ENCODE peak calls at places on chromosomes 7 and 10, in seven cellular contexts. N, Y, E, Z, R, C and I are unnamed samples.

GRCh38 chr7:47622946-47623640 is 41.2 kb upstream of the TNS3 start:
- DNase-seq in R (peak; percentile 94), Z (no peak), C (peak; percentile 91), N (no peak), E (peak; percentile 77), Y (no peak), I (no peak)

GRCh38 chr10:63866075-63866746 is 345.0 kb downstream of the REEP3 start:
- DNase-seq in N (no peak), E (peak; percentile 48), C (no peak), Z (peak; percentile 21), Y (no peak), R (peak; percentile 22), I (peak; percentile 71)

GRCh38 chr7:24817339-24817738 is 60.1 kb upstream of the GSDME start:
- DNase-seq in Y (no peak), R (no peak), C (no peak), E (no peak), N (no peak), Z (no peak), I (no peak)

GRCh38 chr7:24715661-24716479 is 41.4 kb downstream of the GSDME start:
- DNase-seq in Y (no peak), N (no peak), Z (no peak), C (no peak), E (peak; percentile 82), R (peak; percentile 41), I (peak; percentile 66)

GRCh38 chr7:45111298-45112223 is at the start of gene TBRG4:
- DNase-seq in Y (peak; percentile 95), Z (peak; percentile 77), C (peak; percentile 74), R (peak; percentile 85), N (peak; percentile 92), E (peak; percentile 95), I (peak; percentile 98)

GRCh38 chr10:117470733-117471132 is 71.8 kb upstream of the EMX2 start:
- DNase-seq in E (no peak), N (no peak), Y (no peak), Z (no peak), C (no peak), R (no peak), I (no peak)

GRCh38 chr7:149664666-149665065 is 108.7 kb downstream of the ZNF467 start:
- DNase-seq in C (no peak), E (no peak), Y (no peak), R (no peak), N (no peak), Z (no peak), I (no peak)

GRCh38 chr7:142030294-142030693 is 34.6 kb downstream of the MGAM start:
- DNase-seq in C (no peak), Z (no peak), Y (no peak), R (no peak), E (peak; percentile 22), N (no peak), I (peak; percentile 41)

GRCh38 chr7:111560773-111561658 is 1.3 kb downstream of the IMMP2L start:
- DNase-seq in Z (no peak), Y (no peak), N (no peak), C (no peak), E (peak; percentile 49), R (peak; percentile 19), I (peak; percentile 37)

GRCh38 chr7:156998988-156999610 is 11.4 kb downstream of the MNX1 start:
- DNase-seq in C (no peak), N (no peak), R (no peak), Y (no peak), E (no peak), Z (no peak), I (no peak)

GRCh38 chr10:110775406-110775805 is 96.3 kb upstream of the PDCD4 start:
- DNase-seq in E (no peak), R (no peak), N (no peak), Z (no peak), C (no peak), Y (no peak), I (no peak)

GRCh38 chr7:26863504-26864308 is 684 bp downstream of the SKAP2 start:
- DNase-seq in Z (no peak), N (peak; percentile 5), Y (no peak), C (no peak), R (peak; percentile 5), E (peak; percentile 49), I (peak; percentile 42)

GRCh38 chr10:102408081-102408727 is 10.4 kb downstream of the PSD start:
- DNase-seq in E (peak; percentile 29), N (no peak), Z (no peak), R (no peak), Y (no peak), C (no peak), I (no peak)

GRCh38 chr10:60352105-60352504 is 37.6 kb downstream of the ANK3 start:
- DNase-seq in Y (no peak), C (no peak), E (no peak), R (no peak), Z (no peak), N (no peak), I (no peak)

GRCh38 chr7:77655836-77656455 is 40.3 kb upstream of the RSBN1L start:
- DNase-seq in N (no peak), R (peak; percentile 31), Z (no peak), Y (no peak), E (no peak), C (no peak), I (no peak)

GRCh38 chr10:101923212-101923611 is 79.6 kb upstream of the KCNIP2 start:
- DNase-seq in R (no peak), Z (no peak), N (no peak), Y (no peak), E (no peak), C (no peak), I (no peak)

GRCh38 chr10:97131702-97132101 is 54.1 kb downstream of the SLIT1 start:
- DNase-seq in R (peak; percentile 2), Y (no peak), E (no peak), C (no peak), Z (no peak), N (no peak), I (no peak)

GRCh38 chr10:30855131-30855530 is 176.5 kb downstream of the ZNF438 start:
- DNase-seq in Y (no peak), E (no peak), C (no peak), N (no peak), Z (no peak), R (no peak), I (no peak)

GRCh38 chr7:82740246-82740848 is 296.8 kb upstream of the CACNA2D1 start:
- DNase-seq in R (peak; percentile 34), Z (no peak), N (no peak), E (peak; percentile 68), C (no peak), Y (no peak), I (peak; percentile 88)

GRCh38 chr10:106935978-106936451 is 228.5 kb downstream of the SORCS1 start:
- DNase-seq in C (no peak), E (no peak), Y (no peak), R (no peak), Z (no peak), N (no peak), I (no peak)

GRCh38 chr7:110075450-110075849 is 1015.5 kb upstream of the LRRN3 start:
- DNase-seq in E (no peak), R (no peak), C (no peak), Y (no peak), N (no peak), Z (no peak), I (no peak)